ENCODE peak calls at places on chromosome 2, in five cellular contexts. C is hepatocyte, N is uterus, I is fibroblast of villous mesenchyme, G is neural progenitor cell. T is an unnamed sample.

GRCh38 chr2:149099298-149099697 is 60.8 kb downstream of the LYPD6B start:
- DNase-seq in C (no peak), N (no peak), I (no peak), G (no peak), T (no peak)

GRCh38 chr2:96265349-96265839 is 403 bp downstream of the TMEM127 start:
- DNase-seq in C (peak), N (no peak), I (peak), G (peak), T (no peak)

GRCh38 chr2:105912081-105912480 is 167.4 kb downstream of the NCK2 start:
- DNase-seq in C (no peak), N (no peak), I (no peak), G (no peak), T (peak)

GRCh38 chr2:142951190-142952007 is 73.9 kb downstream of the KYNU start:
- DNase-seq in C (no peak), N (no peak), I (peak), G (no peak), T (peak)

GRCh38 chr2:223055140-223055539 is 3.1 kb downstream of the KCNE4 start:
- DNase-seq in C (peak), N (no peak), I (peak), G (no peak), T (peak)

GRCh38 chr2:177207101-177207500 is 5.5 kb upstream of the HNRNPA3 start:
- DNase-seq in C (no peak), N (no peak), I (no peak), G (no peak), T (no peak)

GRCh38 chr2:162085090-162085891 is 11.3 kb upstream of the DPP4 start:
- DNase-seq in C (peak), N (no peak), I (peak), G (no peak), T (peak)

GRCh38 chr2:202479610-202480009 is 103.5 kb downstream of the BMPR2 start:
- DNase-seq in C (no peak), N (no peak), I (no peak), G (no peak), T (no peak)

GRCh38 chr2:64727843-64728463 is 74.2 kb upstream of the SERTAD2 start:
- DNase-seq in C (no peak), N (no peak), I (peak), G (peak), T (no peak)

GRCh38 chr2:20145497-20146193 is 79.3 kb downstream of the SDC1 start:
- DNase-seq in C (no peak), N (no peak), I (no peak), G (no peak), T (no peak)

DNA sequence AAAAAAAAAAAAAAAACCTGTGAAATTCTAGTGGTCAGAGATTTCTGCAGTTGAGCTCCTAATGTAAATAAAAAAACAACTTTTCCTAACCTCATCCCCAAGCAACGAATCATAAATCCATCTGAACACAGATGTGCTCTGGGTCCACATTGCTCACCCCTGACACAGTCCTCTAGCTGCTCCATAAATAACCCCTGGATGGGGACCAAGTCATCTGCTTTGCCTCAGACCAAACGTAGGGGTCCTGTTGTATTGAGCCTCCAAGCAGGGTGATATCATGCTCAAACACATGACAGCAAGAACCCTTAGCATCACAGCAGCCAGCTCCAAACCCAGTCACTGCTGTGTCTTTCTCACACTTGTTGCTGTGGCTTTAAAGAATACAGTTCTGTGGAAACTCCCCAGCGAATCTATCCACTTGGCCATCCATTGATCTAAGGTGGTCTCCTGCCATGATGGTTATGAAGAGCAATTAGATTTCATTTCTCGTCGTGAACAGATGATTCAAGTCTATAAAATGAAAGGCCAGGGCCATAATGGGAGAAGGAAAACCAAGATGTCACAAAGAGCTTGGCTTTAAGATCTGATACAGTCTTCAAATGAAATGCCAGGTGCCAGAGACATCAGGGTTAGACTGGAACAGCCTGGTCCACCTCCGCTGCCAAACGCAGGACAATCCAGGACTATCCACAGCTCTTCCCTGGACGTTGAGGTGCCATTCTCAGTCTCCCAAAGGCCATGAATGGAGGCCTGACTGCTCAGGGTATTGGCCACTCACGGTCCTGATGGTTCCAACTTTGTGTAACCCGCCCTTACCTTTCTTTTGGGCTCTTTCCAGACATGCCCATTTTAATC is 39.0 kb downstream of the TBC1D8 start:
- DNase-seq in C (no peak), N (peak), I (peak), G (no peak), T (peak)
- H3K4me3 ChIP-seq in C (no peak), N (no peak), I (no peak), G (no peak), T (no peak)

GRCh38 chr2:18474690-18475089 is 85.8 kb downstream of the RDH14 start:
- DNase-seq in C (no peak), N (no peak), I (no peak), G (no peak), T (no peak)
- TF ChIP-seq CTCF in C (no peak), N (no peak), I (no peak), G (no peak), T (no peak)

GRCh38 chr2:239952665-239953417 is 72.3 kb downstream of the NDUFA10 start:
- DNase-seq in C (no peak), N (no peak), I (no peak), G (no peak), T (peak)
- H3K4me3 ChIP-seq in C (no peak), N (no peak), I (no peak), G (no peak), T (no peak)

DNA sequence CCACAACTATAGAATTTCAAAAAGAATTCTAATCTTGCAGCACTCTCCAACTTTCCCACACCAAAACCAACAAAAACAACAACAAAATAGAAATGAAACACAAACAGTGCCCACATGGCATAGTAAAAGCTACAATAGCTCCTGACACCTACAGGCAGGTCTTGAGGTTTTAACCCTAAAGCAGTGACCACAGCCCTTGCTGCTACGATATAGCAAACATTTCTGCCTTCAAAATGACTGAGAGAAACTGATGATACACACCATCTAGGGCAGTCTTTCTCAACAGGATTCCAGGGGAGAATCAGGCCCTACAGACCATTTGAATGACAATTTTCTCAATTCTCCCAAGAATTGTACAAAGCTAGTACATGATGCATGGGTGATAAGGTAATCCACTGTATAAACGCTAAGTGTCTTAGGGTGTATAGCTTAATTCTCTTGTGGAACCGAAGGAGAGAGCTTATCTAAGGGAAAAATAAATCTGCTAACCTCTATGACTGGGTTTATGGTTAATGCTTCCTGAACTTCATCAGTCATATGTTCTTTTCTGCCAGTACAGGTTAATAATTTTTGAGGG is 46.5 kb downstream of the TRAK2 start:
- DNase-seq in C (no peak), N (no peak), I (peak), G (no peak), T (no peak)
- TF ChIP-seq CTCF in C (no peak), N (no peak), I (no peak), G (no peak), T (no peak)

DNA sequence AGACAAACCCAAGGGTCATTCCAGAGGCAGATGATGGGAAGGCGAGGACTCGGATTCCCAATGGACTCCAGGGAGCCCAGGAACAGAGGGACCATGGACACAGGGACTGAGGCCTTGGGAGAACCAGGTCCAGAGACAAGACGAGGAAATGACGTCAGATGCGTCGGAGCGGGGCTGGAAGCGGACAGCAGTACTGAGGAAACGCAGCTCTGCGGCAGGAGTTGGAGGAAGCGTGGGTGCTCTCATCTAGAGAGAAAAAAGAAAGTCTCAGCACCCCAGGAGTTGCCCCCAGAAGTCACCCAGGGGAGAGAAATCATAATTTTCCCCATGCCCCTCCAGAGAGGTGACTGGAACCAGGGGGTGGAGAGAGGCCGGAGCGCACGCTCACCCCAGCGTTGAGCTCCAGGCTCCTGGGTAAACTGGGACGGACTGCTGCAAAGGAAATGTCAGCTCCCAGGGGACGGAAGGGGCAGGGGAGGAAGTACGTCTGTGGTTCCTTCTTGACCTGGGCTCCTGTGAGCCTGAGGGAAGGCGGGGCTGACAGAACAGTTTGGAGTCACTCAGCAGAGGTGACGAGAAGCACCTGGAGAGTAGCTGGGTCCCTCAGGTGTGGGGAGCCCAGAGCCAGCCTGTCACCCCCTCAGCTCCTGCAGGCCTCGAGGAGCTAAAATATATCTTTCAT is 44.7 kb downstream of the CMPK2 start:
- DNase-seq in C (no peak), N (no peak), I (no peak), G (no peak), T (no peak)
- H3K4me3 ChIP-seq in C (no peak), N (no peak), I (no peak), G (no peak), T (no peak)

DNA sequence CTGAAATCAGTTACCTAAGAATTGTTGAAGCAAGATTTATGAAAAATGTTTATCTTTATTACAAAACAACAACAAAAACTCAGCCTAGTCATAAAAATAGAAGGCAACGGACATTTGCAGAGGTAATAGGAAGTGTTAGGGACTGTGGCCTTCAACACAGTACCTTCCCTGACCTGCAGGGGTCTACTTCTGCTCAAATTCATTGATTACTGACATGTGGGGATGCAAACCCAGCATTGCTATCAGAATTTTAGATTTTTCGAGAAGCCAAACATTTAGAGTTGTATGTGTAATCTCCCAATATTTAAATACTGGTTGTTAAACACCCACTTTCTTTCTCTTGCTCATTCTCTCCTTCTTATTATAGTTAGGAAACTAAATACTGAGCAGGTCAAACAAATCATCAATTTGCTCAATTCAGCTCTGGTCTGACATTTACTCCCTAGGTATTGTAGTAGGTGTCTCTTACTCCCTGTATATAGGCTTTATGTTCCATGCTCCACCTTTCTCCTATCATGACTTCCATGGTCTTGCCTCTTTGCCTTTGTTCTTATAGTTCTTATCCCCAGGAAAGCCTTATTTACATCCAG is 198.5 kb downstream of the UBE2E3 start:
- DNase-seq in C (no peak), N (no peak), I (no peak), G (peak), T (peak)
- TF ChIP-seq CTCF in C (peak), N (no peak), I (peak), G (peak), T (peak)

GRCh38 chr2:85590950-85591349 is 4.6 kb upstream of the RNF181 start:
- DNase-seq in C (no peak), N (no peak), I (no peak), G (no peak), T (no peak)

GRCh38 chr2:85585781-85586105 is 1.5 kb downstream of the VAMP5 start:
- DNase-seq in C (no peak), N (no peak), I (peak), G (no peak), T (no peak)

GRCh38 chr2:85589982-85590791 is 5.4 kb upstream of the RNF181 start:
- DNase-seq in C (no peak), N (no peak), I (peak), G (no peak), T (peak)

GRCh38 chr2:85589166-85589565 is 4.9 kb downstream of the VAMP5 start:
- DNase-seq in C (no peak), N (peak), I (no peak), G (no peak), T (no peak)

GRCh38 chr2:85588218-85589044 is 4.2 kb downstream of the VAMP5 start:
- DNase-seq in C (no peak), N (no peak), I (no peak), G (no peak), T (no peak)
- H3K4me3 ChIP-seq in C (no peak), N (no peak), I (no peak), G (no peak), T (no peak)

GRCh38 chr2:60641866-60642788 is 88.7 kb upstream of the BCL11A start:
- DNase-seq in C (peak), N (no peak), I (peak), G (peak), T (peak)
- TF ChIP-seq CTCF in C (peak), N (peak), I (peak), G (peak), T (peak)

T was measured in choroid plexus epithelial cell.